ENCODE peak calls at places on chromosomes 3 and 15, in ten cellular contexts. One of them, this sample, is unnamed.

GRCh38 chr3:94159062-94159726 is 96.3 kb downstream of the NSUN3 start:
- DNase-seq in A549: peak
- DNase-seq in lung: no peak
- DNase-seq in HL-60: no peak
- DNase-seq in left lung: no peak
- DNase-seq in foreskin fibroblast: peak
- DNase-seq in GM23338: no peak
- DNase-seq in endothelial cell of umbilical vein: no peak
- DNase-seq in AG10803: no peak
- DNase-seq in GM12865: no peak
- DNase-seq in this sample: no peak

GRCh38 chr3:128170866-128171516 is 17.7 kb downstream of the EEFSEC start:
- DNase-seq in A549: peak
- DNase-seq in lung: peak
- DNase-seq in HL-60: peak
- DNase-seq in left lung: no peak
- DNase-seq in foreskin fibroblast: peak
- DNase-seq in GM23338: peak
- DNase-seq in endothelial cell of umbilical vein: peak
- DNase-seq in AG10803: peak
- DNase-seq in GM12865: peak
- DNase-seq in this sample: peak

GRCh38 chr15:35078221-35078915 is 6.7 kb downstream of the NANOGP8 start:
- DNase-seq in A549: peak
- DNase-seq in lung: no peak
- DNase-seq in HL-60: peak
- DNase-seq in left lung: no peak
- DNase-seq in foreskin fibroblast: peak
- DNase-seq in GM23338: peak
- DNase-seq in endothelial cell of umbilical vein: peak
- DNase-seq in AG10803: peak
- DNase-seq in GM12865: peak
- DNase-seq in this sample: no peak

GRCh38 chr3:143088835-143089234 is 30.7 kb upstream of the CHST2 start:
- DNase-seq in A549: no peak
- DNase-seq in lung: no peak
- DNase-seq in HL-60: no peak
- DNase-seq in left lung: no peak
- DNase-seq in foreskin fibroblast: no peak
- DNase-seq in GM23338: no peak
- DNase-seq in endothelial cell of umbilical vein: no peak
- DNase-seq in AG10803: no peak
- DNase-seq in GM12865: no peak
- DNase-seq in this sample: no peak

GRCh38 chr3:44434834-44435510 is 42.5 kb downstream of the ZNF445 start:
- DNase-seq in A549: no peak
- DNase-seq in lung: no peak
- DNase-seq in HL-60: no peak
- DNase-seq in left lung: no peak
- DNase-seq in foreskin fibroblast: no peak
- DNase-seq in GM23338: no peak
- DNase-seq in endothelial cell of umbilical vein: no peak
- DNase-seq in AG10803: no peak
- DNase-seq in GM12865: no peak
- DNase-seq in this sample: no peak

GRCh38 chr3:22103423-22103822 is 352.4 kb upstream of the ZNF385D start:
- DNase-seq in A549: no peak
- DNase-seq in lung: no peak
- DNase-seq in HL-60: no peak
- DNase-seq in left lung: no peak
- DNase-seq in foreskin fibroblast: no peak
- DNase-seq in GM23338: no peak
- DNase-seq in endothelial cell of umbilical vein: no peak
- DNase-seq in AG10803: no peak
- DNase-seq in GM12865: no peak
- DNase-seq in this sample: no peak

GRCh38 chr15:38002883-38003477 is 68.5 kb downstream of the TMCO5A start:
- DNase-seq in A549: no peak
- DNase-seq in lung: peak
- DNase-seq in HL-60: peak
- DNase-seq in left lung: peak
- DNase-seq in foreskin fibroblast: peak
- DNase-seq in GM23338: peak
- DNase-seq in endothelial cell of umbilical vein: peak
- DNase-seq in AG10803: peak
- DNase-seq in GM12865: peak
- DNase-seq in this sample: peak

GRCh38 chr3:38117748-38118420 is 19.0 kb downstream of the ACAA1 start:
- DNase-seq in A549: peak
- DNase-seq in lung: peak
- DNase-seq in HL-60: peak
- DNase-seq in left lung: peak
- DNase-seq in foreskin fibroblast: peak
- DNase-seq in GM23338: peak
- DNase-seq in endothelial cell of umbilical vein: peak
- DNase-seq in AG10803: peak
- DNase-seq in GM12865: peak
- DNase-seq in this sample: peak

GRCh38 chr15:53611145-53611920 is 148.1 kb downstream of the WDR72 start:
- DNase-seq in A549: no peak
- DNase-seq in lung: no peak
- DNase-seq in HL-60: no peak
- DNase-seq in left lung: no peak
- DNase-seq in foreskin fibroblast: no peak
- DNase-seq in GM23338: peak
- DNase-seq in endothelial cell of umbilical vein: peak
- DNase-seq in AG10803: no peak
- DNase-seq in GM12865: no peak
- DNase-seq in this sample: no peak

GRCh38 chr3:188274249-188274915 is 120.4 kb downstream of the LPP start:
- DNase-seq in A549: no peak
- DNase-seq in lung: no peak
- DNase-seq in HL-60: no peak
- DNase-seq in left lung: no peak
- DNase-seq in foreskin fibroblast: no peak
- DNase-seq in GM23338: no peak
- DNase-seq in endothelial cell of umbilical vein: no peak
- DNase-seq in AG10803: peak
- DNase-seq in GM12865: no peak
- DNase-seq in this sample: no peak

GRCh38 chr3:68972358-68972979 is 40.1 kb upstream of the TAFA4 start:
- DNase-seq in A549: peak
- DNase-seq in lung: no peak
- DNase-seq in HL-60: no peak
- DNase-seq in left lung: peak
- DNase-seq in foreskin fibroblast: peak
- DNase-seq in GM23338: peak
- DNase-seq in endothelial cell of umbilical vein: peak
- DNase-seq in AG10803: peak
- DNase-seq in GM12865: peak
- DNase-seq in this sample: peak

GRCh38 chr3:107283948-107284347 is 93.3 kb upstream of the CCDC54 start:
- DNase-seq in A549: no peak
- DNase-seq in lung: no peak
- DNase-seq in HL-60: no peak
- DNase-seq in left lung: no peak
- DNase-seq in foreskin fibroblast: no peak
- DNase-seq in GM23338: peak
- DNase-seq in endothelial cell of umbilical vein: no peak
- DNase-seq in AG10803: no peak
- DNase-seq in GM12865: no peak
- DNase-seq in this sample: no peak

GRCh38 chr15:75024102-75024636 is 779 bp downstream of the PPCDC start:
- DNase-seq in A549: peak
- DNase-seq in lung: no peak
- DNase-seq in HL-60: peak
- DNase-seq in left lung: no peak
- DNase-seq in foreskin fibroblast: peak
- DNase-seq in GM23338: peak
- DNase-seq in endothelial cell of umbilical vein: peak
- DNase-seq in AG10803: peak
- DNase-seq in GM12865: peak
- DNase-seq in this sample: no peak

GRCh38 chr15:43509923-43510229 is 7.5 kb upstream of the MAP1A start:
- DNase-seq in A549: no peak
- DNase-seq in lung: no peak
- DNase-seq in HL-60: no peak
- DNase-seq in left lung: no peak
- DNase-seq in foreskin fibroblast: no peak
- DNase-seq in GM23338: no peak
- DNase-seq in endothelial cell of umbilical vein: no peak
- DNase-seq in AG10803: no peak
- DNase-seq in GM12865: no peak
- DNase-seq in this sample: no peak

GRCh38 chr3:114569186-114569585 is 275.4 kb downstream of the TIGIT start:
- DNase-seq in A549: no peak
- DNase-seq in lung: no peak
- DNase-seq in HL-60: no peak
- DNase-seq in left lung: no peak
- DNase-seq in foreskin fibroblast: no peak
- DNase-seq in GM23338: no peak
- DNase-seq in endothelial cell of umbilical vein: peak
- DNase-seq in AG10803: no peak
- DNase-seq in GM12865: no peak
- DNase-seq in this sample: no peak

GRCh38 chr3:165406425-165406824 is 210.2 kb upstream of the SLITRK3 start:
- DNase-seq in A549: no peak
- DNase-seq in lung: no peak
- DNase-seq in HL-60: no peak
- DNase-seq in left lung: no peak
- DNase-seq in foreskin fibroblast: no peak
- DNase-seq in GM23338: no peak
- DNase-seq in endothelial cell of umbilical vein: no peak
- DNase-seq in AG10803: no peak
- DNase-seq in GM12865: no peak
- DNase-seq in this sample: no peak

GRCh38 chr15:86961669-86962068 is 882.0 kb downstream of the AGBL1 start:
- DNase-seq in A549: no peak
- DNase-seq in lung: no peak
- DNase-seq in HL-60: no peak
- DNase-seq in left lung: no peak
- DNase-seq in foreskin fibroblast: no peak
- DNase-seq in GM23338: peak
- DNase-seq in endothelial cell of umbilical vein: no peak
- DNase-seq in AG10803: no peak
- DNase-seq in GM12865: no peak
- DNase-seq in this sample: no peak

GRCh38 chr15:76468722-76469121 is 132.1 kb downstream of the ISL2 start:
- DNase-seq in A549: no peak
- DNase-seq in lung: no peak
- DNase-seq in HL-60: no peak
- DNase-seq in left lung: no peak
- DNase-seq in foreskin fibroblast: no peak
- DNase-seq in GM23338: no peak
- DNase-seq in endothelial cell of umbilical vein: no peak
- DNase-seq in AG10803: no peak
- DNase-seq in GM12865: no peak
- DNase-seq in this sample: no peak
- H3K4me3 ChIP-seq in A549: no peak
- H3K4me3 ChIP-seq in lung: no peak
- H3K4me3 ChIP-seq in HL-60: no peak
- H3K4me3 ChIP-seq in left lung: no peak
- H3K4me3 ChIP-seq in foreskin fibroblast: no peak
- H3K4me3 ChIP-seq in GM23338: no peak
- H3K4me3 ChIP-seq in endothelial cell of umbilical vein: no peak
- H3K4me3 ChIP-seq in AG10803: no peak
- H3K4me3 ChIP-seq in GM12865: no peak
- H3K4me3 ChIP-seq in this sample: no peak

DNA sequence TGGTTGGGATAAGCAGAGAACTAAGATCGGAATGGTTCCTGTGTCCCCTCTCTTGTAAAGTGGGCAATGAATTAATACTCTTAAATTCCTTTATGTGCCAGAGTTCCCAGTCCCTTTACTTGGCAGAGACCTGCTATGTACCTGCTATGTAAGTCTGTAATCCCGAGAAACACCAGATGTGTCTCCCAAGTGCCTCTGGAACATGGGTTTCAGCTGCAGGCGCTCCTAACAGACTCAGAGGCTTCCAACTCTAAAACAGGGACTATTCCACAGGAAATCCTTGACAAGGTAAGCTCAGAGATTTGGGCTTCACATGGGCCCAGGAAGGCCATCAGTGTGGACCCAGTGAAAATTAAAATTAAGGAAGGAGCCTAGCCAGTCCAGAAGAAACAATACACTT is 117.7 kb upstream of the PLCL2 start:
- DNase-seq in A549: no peak
- DNase-seq in lung: no peak
- DNase-seq in HL-60: no peak
- DNase-seq in left lung: no peak
- DNase-seq in foreskin fibroblast: peak
- DNase-seq in GM23338: peak
- DNase-seq in endothelial cell of umbilical vein: no peak
- DNase-seq in AG10803: no peak
- DNase-seq in GM12865: no peak
- DNase-seq in this sample: no peak
- TF ChIP-seq CTCF in A549: no peak
- TF ChIP-seq CTCF in lung: no peak
- TF ChIP-seq CTCF in HL-60: no peak
- TF ChIP-seq CTCF in left lung: no peak
- TF ChIP-seq CTCF in foreskin fibroblast: no peak
- TF ChIP-seq CTCF in GM23338: no peak
- TF ChIP-seq CTCF in endothelial cell of umbilical vein: no peak
- TF ChIP-seq CTCF in AG10803: peak
- TF ChIP-seq CTCF in GM12865: no peak
- TF ChIP-seq CTCF in this sample: no peak

DNA sequence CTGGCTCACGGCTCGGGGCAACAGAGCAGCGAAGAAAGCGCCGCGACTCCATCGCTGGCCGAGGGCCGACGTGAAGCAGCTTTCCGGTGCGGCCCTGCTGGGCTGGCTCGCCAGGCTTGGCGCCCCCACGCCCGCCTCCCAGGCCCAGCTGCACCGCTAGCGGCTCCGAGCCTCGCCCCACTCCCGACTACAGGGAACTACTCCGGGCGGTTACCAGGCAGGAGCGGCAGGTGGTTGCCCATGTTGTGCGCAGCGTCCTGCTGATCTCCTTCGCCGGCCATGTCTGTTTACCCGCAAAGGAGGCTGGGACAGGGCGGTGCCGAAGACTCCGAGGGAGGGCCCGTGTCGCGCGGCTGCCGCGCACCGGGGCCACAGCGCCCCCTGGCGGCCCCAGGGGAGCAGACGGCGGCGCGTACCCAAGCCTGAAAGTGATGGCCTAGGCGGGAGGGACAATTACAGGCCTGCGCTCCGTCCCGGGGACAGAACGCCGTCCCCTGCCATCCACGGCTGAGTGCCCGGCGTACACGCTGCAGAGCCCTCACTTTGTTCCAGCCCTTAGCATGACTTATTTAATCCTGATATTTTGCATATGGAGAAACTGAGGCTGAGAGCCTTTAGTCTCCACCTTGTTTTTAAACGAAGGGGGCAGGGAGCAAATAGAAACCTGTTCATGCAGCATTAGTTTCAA is at the start of gene CRBN:
- DNase-seq in A549: peak
- DNase-seq in lung: peak
- DNase-seq in HL-60: peak
- DNase-seq in left lung: peak
- DNase-seq in foreskin fibroblast: peak
- DNase-seq in GM23338: peak
- DNase-seq in endothelial cell of umbilical vein: peak
- DNase-seq in AG10803: peak
- DNase-seq in GM12865: peak
- DNase-seq in this sample: peak
- H3K4me3 ChIP-seq in A549: peak
- H3K4me3 ChIP-seq in lung: peak
- H3K4me3 ChIP-seq in HL-60: peak
- H3K4me3 ChIP-seq in left lung: peak
- H3K4me3 ChIP-seq in foreskin fibroblast: peak
- H3K4me3 ChIP-seq in GM23338: peak
- H3K4me3 ChIP-seq in endothelial cell of umbilical vein: peak
- H3K4me3 ChIP-seq in AG10803: peak
- H3K4me3 ChIP-seq in GM12865: peak
- H3K4me3 ChIP-seq in this sample: peak

GRCh38 chr3:50154476-50154839 is 666 bp upstream of the SEMA3F start:
- DNase-seq in A549: peak
- DNase-seq in lung: no peak
- DNase-seq in HL-60: no peak
- DNase-seq in left lung: no peak
- DNase-seq in foreskin fibroblast: peak
- DNase-seq in GM23338: peak
- DNase-seq in endothelial cell of umbilical vein: peak
- DNase-seq in AG10803: no peak
- DNase-seq in GM12865: peak
- DNase-seq in this sample: no peak
- TF ChIP-seq CTCF in A549: peak
- TF ChIP-seq CTCF in lung: peak
- TF ChIP-seq CTCF in HL-60: no peak
- TF ChIP-seq CTCF in left lung: no peak
- TF ChIP-seq CTCF in foreskin fibroblast: no peak
- TF ChIP-seq CTCF in GM23338: no peak
- TF ChIP-seq CTCF in endothelial cell of umbilical vein: peak
- TF ChIP-seq CTCF in AG10803: no peak
- TF ChIP-seq CTCF in GM12865: peak
- TF ChIP-seq CTCF in this sample: no peak

This sample was measured in heart right ventricle.